ENCODE peak calls at places on chromosomes 5 and 9, in five cellular contexts. Q is CD4-positive, CD25-positive, alpha-beta regulatory T cell; U is Karpas-422; N is adrenal gland; I is H7. D is an unnamed sample.

GRCh38 chr5:8376478-8376877 is 507.5 kb downstream of the MTRR start:
- DNase-seq in Q (peak; percentile 8), U (no peak), N (no peak), I (no peak), D (no peak)

GRCh38 chr5:177049285-177049684 is 26.8 kb downstream of the ZNF346 start:
- DNase-seq in Q (peak; percentile 10), U (no peak), N (no peak), I (no peak), D (no peak)

GRCh38 chr5:87113848-87114247 is 153.8 kb upstream of the RASA1 start:
- DNase-seq in Q (no peak), U (no peak), N (no peak), I (no peak), D (peak; percentile 40)

GRCh38 chr9:9912459-9912858 is 700.3 kb downstream of the PTPRD start:
- DNase-seq in Q (no peak), U (peak; percentile 46), N (no peak), I (no peak), D (no peak)

GRCh38 chr5:163354685-163355084 is 82.7 kb upstream of the CCNG1 start:
- DNase-seq in Q (no peak), U (peak; percentile 87), N (no peak), I (no peak), D (no peak)

GRCh38 chr9:109239240-109239639 is 72.2 kb upstream of the FRRS1L start:
- DNase-seq in Q (no peak), U (no peak), N (no peak), I (no peak), D (no peak)

GRCh38 chr9:76215066-76215465 is 179.2 kb downstream of the RFK start:
- DNase-seq in Q (no peak), U (no peak), N (peak; percentile 80), I (no peak), D (peak; percentile 60)

GRCh38 chr5:176987583-176987982 is 19.0 kb downstream of the UIMC1 start:
- DNase-seq in Q (no peak), U (no peak), N (no peak), I (no peak), D (no peak)

GRCh38 chr9:72554221-72554641 is 32.8 kb downstream of the TMC1 start:
- DNase-seq in Q (no peak), U (no peak), N (no peak), I (no peak), D (no peak)

GRCh38 chr9:89668216-89668867 is 63.5 kb downstream of the GADD45G start:
- DNase-seq in Q (no peak), U (no peak), N (no peak), I (no peak), D (no peak)

GRCh38 chr5:36756089-36756488 is 120.5 kb upstream of the NIPBL start:
- DNase-seq in Q (no peak), U (no peak), N (no peak), I (no peak), D (no peak)

GRCh38 chr5:174323878-174324281 is 278.4 kb downstream of the NSG2 start:
- DNase-seq in Q (peak; percentile 4), U (peak; percentile 85), N (no peak), I (peak; percentile 90), D (no peak)

GRCh38 chr5:42645138-42645537 is 111.5 kb upstream of the CCDC152 start:
- DNase-seq in Q (no peak), U (no peak), N (no peak), I (no peak), D (no peak)

GRCh38 chr9:575139-575538 is 266.4 kb upstream of the DMRT1 start:
- DNase-seq in Q (no peak), U (no peak), N (no peak), I (no peak), D (no peak)

GRCh38 chr5:141941307-141941706 is 16.7 kb downstream of the PCDH12 start:
- DNase-seq in Q (no peak), U (no peak), N (no peak), I (no peak), D (no peak)

GRCh38 chr5:66617223-66617861 is 21.1 kb downstream of the MAST4 start:
- DNase-seq in Q (no peak), U (no peak), N (no peak), I (no peak), D (no peak)

GRCh38 chr5:61409568-61409967 is 77.5 kb downstream of the ZSWIM6 start:
- DNase-seq in Q (no peak), U (no peak), N (no peak), I (no peak), D (peak; percentile 90)

GRCh38 chr5:54774281-54775171 is 210.9 kb downstream of the ESM1 start:
- DNase-seq in Q (no peak), U (no peak), N (peak; percentile 25), I (no peak), D (peak; percentile 21)

GRCh38 chr9:33919276-33919897 is 102.4 kb downstream of the UBE2R2 start:
- DNase-seq in Q (no peak), U (no peak), N (no peak), I (no peak), D (no peak)

GRCh38 chr9:89631381-89631780 is 26.6 kb downstream of the GADD45G start:
- DNase-seq in Q (no peak), U (no peak), N (no peak), I (no peak), D (no peak)

GRCh38 chr9:72557549-72557948 is 36.1 kb downstream of the TMC1 start:
- DNase-seq in Q (peak; percentile 56), U (no peak), N (peak; percentile 90), I (no peak), D (peak; percentile 91)

GRCh38 chr5:176809544-176810083 is 745 bp upstream of the UNC5A start:
- DNase-seq in Q (no peak), U (no peak), N (no peak), I (no peak), D (no peak)

GRCh38 chr5:128341056-128341455 is 197.0 kb downstream of the FBN2 start:
- DNase-seq in Q (no peak), U (no peak), N (no peak), I (no peak), D (peak; percentile 14)

GRCh38 chr9:78577507-78577906 is 280.6 kb downstream of the PSAT1 start:
- DNase-seq in Q (no peak), U (no peak), N (no peak), I (no peak), D (no peak)

GRCh38 chr5:78611161-78611605 is 37.4 kb downstream of the LHFPL2 start:
- DNase-seq in Q (no peak), U (no peak), N (no peak), I (peak; percentile 73), D (no peak)

DNA sequence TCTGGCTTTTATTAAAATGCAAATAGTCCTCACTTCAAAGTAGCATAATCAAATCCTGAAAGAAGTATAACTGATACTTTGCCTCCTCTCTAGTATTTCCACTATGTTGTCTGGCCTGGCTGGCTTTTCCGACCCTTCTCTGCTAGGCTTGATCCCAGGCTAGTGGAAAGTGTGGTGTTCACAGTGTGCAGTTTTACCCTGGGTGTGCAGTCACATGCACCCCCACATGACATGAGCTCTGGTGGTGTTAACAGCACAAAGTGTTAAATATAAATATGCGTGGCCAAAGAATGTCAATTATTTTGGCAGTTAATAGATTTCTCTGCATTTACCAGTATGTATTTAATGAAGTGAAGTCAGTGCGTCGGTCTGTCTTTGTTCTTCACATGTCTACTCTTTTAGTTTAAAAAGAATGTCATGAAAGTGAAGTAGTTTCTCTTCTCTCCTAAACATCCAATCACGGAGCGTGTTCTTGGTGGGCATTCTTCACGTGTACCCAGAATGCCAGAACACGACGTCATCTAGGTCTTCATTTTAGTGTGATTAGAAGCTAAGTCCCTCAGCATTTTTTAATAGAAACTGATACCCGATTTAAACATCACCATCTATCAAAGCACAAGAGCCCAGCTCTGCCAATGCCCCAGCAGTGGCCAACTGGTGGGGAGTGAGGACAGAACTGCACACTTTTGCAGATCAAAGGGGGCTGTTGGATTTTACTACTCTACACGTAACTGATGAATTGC is 286.4 kb downstream of the FANCC start:
- DNase-seq in Q (no peak), U (no peak), N (no peak), I (no peak), D (no peak)
- H3K4me3 ChIP-seq in Q (no peak overlapping the region), U (peak overlapping the region; percentile 42), N (no peak overlapping the region), I (no peak overlapping the region), D (no peak overlapping the region)

GRCh38 chr5:130526708-130527107 is 622.4 kb downstream of the CHSY3 start:
- DNase-seq in Q (no peak), U (no peak), N (no peak), I (no peak), D (no peak)
- H3K4me3 ChIP-seq in Q (no peak overlapping the region), U (no peak overlapping the region), N (no peak overlapping the region), I (no peak overlapping the region), D (no peak overlapping the region)

DNA sequence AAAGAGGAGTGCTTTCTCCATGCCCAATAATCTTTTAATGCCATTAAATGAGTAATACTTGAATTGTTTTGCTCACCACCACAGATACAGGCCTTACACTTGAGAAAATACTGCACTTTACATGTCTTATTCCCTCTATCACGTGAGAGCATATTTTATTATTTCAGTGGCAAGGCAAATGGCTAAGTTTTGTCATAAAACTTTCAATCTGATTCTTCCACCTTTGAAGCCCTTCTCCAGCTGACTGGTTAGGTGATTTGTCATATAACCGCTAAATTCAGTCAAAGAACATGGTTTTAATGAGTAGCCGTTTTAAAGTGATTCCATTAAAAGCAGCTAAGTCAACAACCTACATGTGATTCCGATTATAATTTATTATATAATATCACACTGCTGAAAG is 43.8 kb downstream of the FAT2 start:
- DNase-seq in Q (no peak), U (no peak), N (no peak), I (no peak), D (no peak)
- H3K4me3 ChIP-seq in Q (no peak overlapping the region), U (no peak overlapping the region), N (no peak overlapping the region), I (no peak overlapping the region), D (no peak overlapping the region)

GRCh38 chr5:151632941-151633340 is 41.8 kb upstream of the FAT2 start:
- DNase-seq in Q (no peak), U (no peak), N (no peak), I (no peak), D (no peak)

GRCh38 chr5:151633892-151634291 is 42.8 kb upstream of the FAT2 start:
- DNase-seq in Q (no peak), U (no peak), N (no peak), I (no peak), D (no peak)

GRCh38 chr5:151630088-151630487 is 39.0 kb upstream of the FAT2 start:
- DNase-seq in Q (no peak), U (no peak), N (no peak), I (no peak), D (no peak)

GRCh38 chr5:151632524-151632923 is 41.4 kb upstream of the FAT2 start:
- DNase-seq in Q (no peak), U (no peak), N (peak; percentile 31), I (no peak), D (no peak)

DNA sequence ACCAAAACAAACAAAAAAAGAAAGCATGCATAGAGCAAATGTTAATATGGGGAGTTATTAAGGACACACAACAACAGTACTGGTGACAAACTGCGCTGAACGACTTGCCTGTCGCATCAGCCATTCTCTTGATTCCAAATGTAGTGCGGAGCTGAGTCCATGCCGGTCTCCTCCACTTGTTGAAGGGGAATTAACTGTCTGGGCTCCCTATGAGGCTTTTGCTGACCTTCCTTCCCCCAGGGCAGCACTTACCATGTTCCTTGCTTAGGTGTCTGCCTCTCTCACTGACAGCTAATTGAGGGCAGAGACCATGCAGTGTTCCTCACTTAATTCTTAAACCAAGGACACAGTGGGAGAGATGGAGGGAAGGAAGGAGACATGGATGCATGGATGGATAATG is 40.8 kb upstream of the FAT2 start:
- DNase-seq in Q (no peak), U (no peak), N (no peak), I (no peak), D (no peak)
- H3K4me3 ChIP-seq in Q (no peak overlapping the region), U (no peak overlapping the region), N (no peak overlapping the region), I (no peak overlapping the region), D (no peak overlapping the region)

D was measured in skeletal muscle cell.